ENCODE peak calls at places on chromosomes 3 and 15, in ten cellular contexts. G is IMR-90, H is GM23248, O is testis, Y is upper lobe of right lung, L is heart left ventricle, K is cardiac muscle cell, U is BE2C, M is neural progenitor cell, S is SK-N-SH. N is an unnamed sample.

GRCh38 chr3:15159501-15160136 is 46.4 kb upstream of the CAPN7 start:
- DNase-seq in G (no peak), H (peak; percentile 7), O (no peak), Y (no peak), L (no peak), K (peak; percentile 7), U (no peak), M (no peak), S (no peak), N (no peak)

GRCh38 chr3:123511726-123512125 is 62.8 kb upstream of the ADCY5 start:
- DNase-seq in G (no peak), H (no peak), O (no peak), Y (no peak), L (no peak), K (no peak), U (no peak), M (no peak), S (no peak), N (no peak)

GRCh38 chr3:124707667-124708066 is 22.6 kb upstream of the UMPS start:
- DNase-seq in G (peak; percentile 95), H (peak; percentile 95), O (no peak), Y (no peak), L (no peak), K (peak; percentile 75), U (no peak), M (peak; percentile 35), S (no peak), N (no peak)

GRCh38 chr3:156761713-156762575 is 64.2 kb upstream of the LEKR1 start:
- DNase-seq in G (peak; percentile 60), H (peak; percentile 35), O (no peak), Y (no peak), L (no peak), K (peak; percentile 39), U (no peak), M (no peak), S (no peak), N (no peak)

GRCh38 chr15:61992518-61992917 is 67.7 kb downstream of the VPS13C start:
- DNase-seq in G (no peak), H (no peak), O (no peak), Y (no peak), L (no peak), K (no peak), U (no peak), M (no peak), S (no peak), N (no peak)

GRCh38 chr15:31337352-31338031 is 10.9 kb downstream of the KLF13 start:
- DNase-seq in G (no peak), H (no peak), O (no peak), Y (peak; percentile 17), L (no peak), K (no peak), U (no peak), M (no peak), S (no peak), N (no peak)

GRCh38 chr3:152471814-152472605 is 203.3 kb downstream of the MBNL1 start:
- DNase-seq in G (peak; percentile 54), H (peak; percentile 83), O (peak; percentile 78), Y (no peak), L (no peak), K (peak; percentile 72), U (peak; percentile 60), M (peak; percentile 61), S (peak; percentile 49), N (peak; percentile 39)

GRCh38 chr15:88769161-88769971 is 33.9 kb upstream of the ACAN start:
- DNase-seq in G (peak; percentile 5), H (peak; percentile 15), O (peak; percentile 27), Y (no peak), L (no peak), K (peak; percentile 32), U (no peak), M (peak; percentile 67), S (peak; percentile 44), N (no peak)

GRCh38 chr3:4568831-4569230 is 75.7 kb downstream of the ITPR1 start:
- DNase-seq in G (no peak), H (no peak), O (no peak), Y (no peak), L (no peak), K (no peak), U (no peak), M (no peak), S (no peak), N (no peak)
- H3K9me3 ChIP-seq in G (no peaks in the 10 kb centered on the region), H (no peaks in the 10 kb centered on the region), O (no peaks in the 10 kb centered on the region), Y (no peaks in the 10 kb centered on the region), L (no peaks in the 10 kb centered on the region), K (no peaks in the 10 kb centered on the region), U (no peaks in the 10 kb centered on the region), M (no peaks in the 10 kb centered on the region), S (no peaks in the 10 kb centered on the region), N (no peaks in the 10 kb centered on the region)

GRCh38 chr3:72418856-72419255 is 429.4 kb downstream of the SHQ1 start:
- DNase-seq in G (no peak), H (no peak), O (no peak), Y (no peak), L (no peak), K (no peak), U (no peak), M (no peak), S (no peak), N (no peak)
- H3K9me3 ChIP-seq in G (peaks cover 3% of the 10 kb centered on the region), H (no peaks in the 10 kb centered on the region), O (no peaks in the 10 kb centered on the region), Y (peaks cover 7% of the 10 kb centered on the region), L (peaks cover 18% of the 10 kb centered on the region), K (no peaks in the 10 kb centered on the region), U (no peaks in the 10 kb centered on the region), M (peaks cover 9% of the 10 kb centered on the region), S (peaks cover 13% of the 10 kb centered on the region), N (no peaks in the 10 kb centered on the region)

GRCh38 chr3:4672727-4673126 is 179.6 kb downstream of the ITPR1 start:
- DNase-seq in G (no peak), H (no peak), O (no peak), Y (no peak), L (no peak), K (no peak), U (no peak), M (no peak), S (no peak), N (no peak)
- H3K9me3 ChIP-seq in G (no peaks in the 10 kb centered on the region), H (no peaks in the 10 kb centered on the region), O (no peaks in the 10 kb centered on the region), Y (no peaks in the 10 kb centered on the region), L (no peaks in the 10 kb centered on the region), K (no peaks in the 10 kb centered on the region), U (no peaks in the 10 kb centered on the region), M (no peaks in the 10 kb centered on the region), S (no peaks in the 10 kb centered on the region), N (no peaks in the 10 kb centered on the region)

DNA sequence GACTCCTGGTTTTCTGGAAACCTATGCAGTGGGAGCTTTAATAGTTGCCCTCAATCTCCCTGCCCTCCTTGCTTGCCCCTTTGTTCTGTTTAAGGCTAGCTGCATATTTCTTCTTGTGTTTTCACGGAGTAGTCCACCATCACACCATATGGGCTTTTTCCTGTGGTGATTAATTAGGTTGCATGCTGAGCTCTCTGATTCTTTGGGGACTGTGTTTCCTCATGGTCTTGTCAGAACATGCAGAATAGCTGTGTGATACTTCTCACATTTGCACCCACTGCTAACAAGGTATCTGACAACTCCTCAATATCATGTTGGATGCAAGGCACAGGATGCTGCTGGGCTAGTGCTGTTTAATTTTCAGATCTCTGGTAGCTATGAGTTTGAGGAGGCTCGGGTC is 139.6 kb downstream of the PTPRG start:
- DNase-seq in G (no peak), H (no peak), O (no peak), Y (no peak), L (no peak), K (no peak), U (no peak), M (no peak), S (no peak), N (no peak)
- H3K9me3 ChIP-seq in G (no peaks in the 10 kb centered on the region), H (no peaks in the 10 kb centered on the region), O (no peaks in the 10 kb centered on the region), Y (no peaks in the 10 kb centered on the region), L (no peaks in the 10 kb centered on the region), K (no peaks in the 10 kb centered on the region), U (no peaks in the 10 kb centered on the region), M (no peaks in the 10 kb centered on the region), S (no peaks in the 10 kb centered on the region), N (no peaks in the 10 kb centered on the region)

GRCh38 chr15:97196066-97197027 is 764.2 kb upstream of the ARRDC4 start:
- DNase-seq in G (no peak), H (no peak), O (no peak), Y (no peak), L (no peak), K (no peak), U (no peak), M (peak; percentile 23), S (no peak), N (no peak)

GRCh38 chr15:97194750-97195149 is 765.8 kb upstream of the ARRDC4 start:
- DNase-seq in G (no peak), H (no peak), O (no peak), Y (no peak), L (no peak), K (no peak), U (no peak), M (no peak), S (no peak), N (no peak)

GRCh38 chr15:97200161-97200560 is 760.3 kb upstream of the ARRDC4 start:
- DNase-seq in G (no peak), H (no peak), O (no peak), Y (no peak), L (no peak), K (no peak), U (no peak), M (no peak), S (no peak), N (no peak)
- H3K9me3 ChIP-seq in G (peaks cover 9% of the 10 kb centered on the region), H (no peaks in the 10 kb centered on the region), O (no peaks in the 10 kb centered on the region), Y (no peaks in the 10 kb centered on the region), L (peaks cover 2% of the 10 kb centered on the region), K (no peaks in the 10 kb centered on the region), U (no peaks in the 10 kb centered on the region), M (no peaks in the 10 kb centered on the region), S (peaks cover 7% of the 10 kb centered on the region), N (no peaks in the 10 kb centered on the region)

DNA sequence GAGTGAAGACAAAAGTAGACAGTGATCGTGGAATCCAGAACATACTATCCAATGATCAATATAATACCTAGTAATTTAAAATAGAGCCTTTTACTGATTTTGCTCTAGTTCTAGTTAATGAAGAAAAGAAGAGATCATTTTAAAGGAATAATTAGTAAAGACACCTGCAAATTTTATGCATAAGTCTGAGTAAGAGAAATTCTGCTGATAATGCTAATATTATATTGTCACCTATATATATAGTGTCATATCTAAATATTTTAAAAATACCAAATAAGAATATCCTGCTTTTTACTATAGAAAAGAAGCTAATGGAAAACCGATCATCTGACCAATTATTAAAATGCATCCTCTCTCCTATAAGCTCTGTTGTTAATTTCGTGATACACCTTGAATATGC is 152.1 kb downstream of the CNTN4 start:
- DNase-seq in G (no peak), H (no peak), O (no peak), Y (no peak), L (no peak), K (no peak), U (no peak), M (no peak), S (no peak), N (no peak)
- H3K9me3 ChIP-seq in G (no peaks in the 10 kb centered on the region), H (no peaks in the 10 kb centered on the region), O (no peaks in the 10 kb centered on the region), Y (no peaks in the 10 kb centered on the region), L (no peaks in the 10 kb centered on the region), K (no peaks in the 10 kb centered on the region), U (no peaks in the 10 kb centered on the region), M (no peaks in the 10 kb centered on the region), S (no peaks in the 10 kb centered on the region), N (no peaks in the 10 kb centered on the region)

DNA sequence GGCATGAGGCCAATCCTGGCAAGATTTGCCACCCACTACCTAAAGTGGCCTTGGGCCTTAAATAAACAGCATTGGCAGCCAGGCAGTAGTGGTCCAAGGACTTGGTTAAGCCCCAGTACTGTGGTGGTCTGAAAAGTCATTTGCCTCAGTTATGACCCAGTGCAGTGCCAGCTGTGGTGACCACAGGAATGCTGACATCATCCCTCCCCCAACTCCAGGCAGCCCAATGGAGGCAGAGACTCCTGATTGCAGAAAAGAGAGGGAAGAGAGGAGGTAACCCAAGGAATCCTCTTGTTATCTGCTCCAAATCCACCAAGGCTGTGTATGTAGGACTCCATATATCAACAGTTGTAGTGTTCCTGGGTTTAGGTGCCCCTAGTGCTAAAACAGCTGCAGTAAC is 883.6 kb downstream of the SQOR start:
- DNase-seq in G (no peak), H (no peak), O (no peak), Y (no peak), L (no peak), K (no peak), U (no peak), M (no peak), S (no peak), N (no peak)
- H3K9me3 ChIP-seq in G (peaks cover 11% of the 10 kb centered on the region), H (no peaks in the 10 kb centered on the region), O (no peaks in the 10 kb centered on the region), Y (no peaks in the 10 kb centered on the region), L (peaks cover 13% of the 10 kb centered on the region), K (no peaks in the 10 kb centered on the region), U (no peaks in the 10 kb centered on the region), M (no peaks in the 10 kb centered on the region), S (peaks cover 11% of the 10 kb centered on the region), N (no peaks in the 10 kb centered on the region)

N was measured in T-helper 17 cell.